ENCODE peak calls at places on chromosomes 1 and 21, in six cellular contexts. L is OCI-M1, G is EH, E is Calu3, B is frontal cortex, V is caudate nucleus. S is an unnamed sample.

GRCh38 chr1:240366636-240367035 is 245.3 kb downstream of the GREM2 start:
- DNase-seq in L (no peak), G (no peak), E (no peak), B (no peak), V (no peak), S (no peak)

GRCh38 chr1:76901158-76901767 is 34.0 kb downstream of the ST6GALNAC5 start:
- DNase-seq in L (peak; percentile 88), G (peak; percentile 75), E (peak; percentile 60), B (no peak), V (no peak), S (peak; percentile 58)

GRCh38 chr1:186884266-186884665 is 55.5 kb downstream of the PLA2G4A start:
- DNase-seq in L (no peak), G (peak; percentile 14), E (no peak), B (no peak), V (no peak), S (no peak)

GRCh38 chr1:32742132-32742947 is 39.8 kb upstream of the SYNC start:
- DNase-seq in L (no peak), G (no peak), E (peak; percentile 51), B (no peak), V (no peak), S (no peak)

GRCh38 chr1:23013657-23014056 is 2.0 kb downstream of the TEX46 start:
- DNase-seq in L (no peak), G (no peak), E (no peak), B (peak; percentile 11), V (no peak), S (no peak)

GRCh38 chr1:171800342-171800741 is 18.9 kb downstream of the METTL13 start:
- DNase-seq in L (peak; percentile 18), G (no peak), E (no peak), B (no peak), V (no peak), S (no peak)

GRCh38 chr21:34123609-34124008 is 50.2 kb downstream of the MRPS6 start:
- DNase-seq in L (no peak), G (no peak), E (no peak), B (no peak), V (no peak), S (no peak)

GRCh38 chr1:60989745-60990718 is 92.3 kb upstream of the NFIA start:
- DNase-seq in L (no peak), G (peak; percentile 94), E (no peak), B (no peak), V (no peak), S (no peak)

GRCh38 chr1:98884864-98885263 is 119.8 kb downstream of the PLPPR5 start:
- DNase-seq in L (no peak), G (no peak), E (no peak), B (no peak), V (no peak), S (no peak)

GRCh38 chr1:237141471-237141870 is 99.5 kb downstream of the RYR2 start:
- DNase-seq in L (no peak), G (no peak), E (no peak), B (no peak), V (no peak), S (peak; percentile 19)

GRCh38 chr1:227934476-227935313 is 13.0 kb downstream of the WNT9A start:
- DNase-seq in L (peak; percentile 65), G (peak; percentile 72), E (no peak), B (no peak), V (no peak), S (no peak)

GRCh38 chr1:83491930-83492329 is 507.0 kb downstream of the TTLL7 start:
- DNase-seq in L (no peak), G (no peak), E (no peak), B (no peak), V (no peak), S (no peak)

GRCh38 chr1:245458761-245459174 is 304.0 kb downstream of the KIF26B start:
- DNase-seq in L (peak; percentile 76), G (peak; percentile 84), E (no peak), B (no peak), V (no peak), S (no peak)

GRCh38 chr1:9235123-9235513 is 544 bp downstream of the H6PD start:
- DNase-seq in L (peak; percentile 53), G (peak; percentile 71), E (no peak), B (no peak), V (no peak), S (peak; percentile 10)

GRCh38 chr1:76075877-76076276 is 1.3 kb downstream of the ST6GALNAC3 start:
- DNase-seq in L (peak; percentile 88), G (no peak), E (no peak), B (peak; percentile 7), V (no peak), S (no peak)

GRCh38 chr1:20699558-20699957 is 18.2 kb downstream of the KIF17 start:
- DNase-seq in L (no peak), G (no peak), E (no peak), B (no peak), V (no peak), S (peak; percentile 87)

GRCh38 chr1:210467440-210468040 is 138.8 kb downstream of the HHAT start:
- DNase-seq in L (peak; percentile 29), G (peak; percentile 48), E (no peak), B (no peak), V (no peak), S (no peak)

GRCh38 chr1:172616646-172617045 is 42.3 kb upstream of the FASLG start:
- DNase-seq in L (no peak), G (no peak), E (no peak), B (no peak), V (no peak), S (no peak)

GRCh38 chr1:178885869-178886268 is 15.0 kb upstream of the ANGPTL1 start:
- DNase-seq in L (peak; percentile 76), G (no peak), E (no peak), B (no peak), V (no peak), S (no peak)

S was measured in T47D.